ENCODE peak calls at places on chromosomes 5 and 9, in ten cellular contexts. One of them, this sample, is unnamed.
A peak's percentile ranks its signal among the peaks of the same experiment; 100 is the strongest.

GRCh38 chr5:111143910-111144309 is 51.8 kb downstream of the WDR36 start:
- DNase-seq in aorta: peak; percentile 84
- DNase-seq in CD8-positive, alpha-beta T cell: no peak
- DNase-seq in breast epithelium: no peak
- DNase-seq in WERI-Rb-1: no peak
- DNase-seq in SK-N-SH: no peak
- DNase-seq in GM23338: no peak
- DNase-seq in ovary: peak; percentile 88
- DNase-seq in tibial artery: no peak
- DNase-seq in CD8-positive, alpha-beta memory T cell: no peak
- DNase-seq in this sample: no peak

GRCh38 chr5:55694152-55694830 is 17.8 kb downstream of the SLC38A9 start:
- DNase-seq in aorta: no peak
- DNase-seq in CD8-positive, alpha-beta T cell: no peak
- DNase-seq in breast epithelium: no peak
- DNase-seq in WERI-Rb-1: no peak
- DNase-seq in SK-N-SH: peak; percentile 21
- DNase-seq in GM23338: peak; percentile 75
- DNase-seq in ovary: no peak
- DNase-seq in tibial artery: no peak
- DNase-seq in CD8-positive, alpha-beta memory T cell: no peak
- DNase-seq in this sample: no peak

GRCh38 chr9:81829201-81829882 is 98.9 kb upstream of the SPATA31D4 start:
- DNase-seq in aorta: no peak
- DNase-seq in CD8-positive, alpha-beta T cell: no peak
- DNase-seq in breast epithelium: no peak
- DNase-seq in WERI-Rb-1: no peak
- DNase-seq in SK-N-SH: no peak
- DNase-seq in GM23338: peak; percentile 49
- DNase-seq in ovary: peak; percentile 49
- DNase-seq in tibial artery: no peak
- DNase-seq in CD8-positive, alpha-beta memory T cell: no peak
- DNase-seq in this sample: no peak

GRCh38 chr5:124659798-124660197 is 86.6 kb downstream of the ZNF608 start:
- DNase-seq in aorta: no peak
- DNase-seq in CD8-positive, alpha-beta T cell: no peak
- DNase-seq in breast epithelium: no peak
- DNase-seq in WERI-Rb-1: no peak
- DNase-seq in SK-N-SH: no peak
- DNase-seq in GM23338: peak; percentile 21
- DNase-seq in ovary: no peak
- DNase-seq in tibial artery: no peak
- DNase-seq in CD8-positive, alpha-beta memory T cell: no peak
- DNase-seq in this sample: no peak

GRCh38 chr9:12968093-12968492 is 193.3 kb downstream of the LURAP1L start:
- DNase-seq in aorta: no peak
- DNase-seq in CD8-positive, alpha-beta T cell: no peak
- DNase-seq in breast epithelium: no peak
- DNase-seq in WERI-Rb-1: no peak
- DNase-seq in SK-N-SH: no peak
- DNase-seq in GM23338: no peak
- DNase-seq in ovary: no peak
- DNase-seq in tibial artery: no peak
- DNase-seq in CD8-positive, alpha-beta memory T cell: no peak
- DNase-seq in this sample: no peak

GRCh38 chr5:154485850-154486426 is 7.9 kb upstream of the HAND1 start:
- DNase-seq in aorta: no peak
- DNase-seq in CD8-positive, alpha-beta T cell: no peak
- DNase-seq in breast epithelium: no peak
- DNase-seq in WERI-Rb-1: no peak
- DNase-seq in SK-N-SH: peak; percentile 63
- DNase-seq in GM23338: no peak
- DNase-seq in ovary: no peak
- DNase-seq in tibial artery: no peak
- DNase-seq in CD8-positive, alpha-beta memory T cell: no peak
- DNase-seq in this sample: no peak

GRCh38 chr9:70161414-70161732 is 97.4 kb upstream of the SMC5 start:
- DNase-seq in aorta: no peak
- DNase-seq in CD8-positive, alpha-beta T cell: no peak
- DNase-seq in breast epithelium: no peak
- DNase-seq in WERI-Rb-1: no peak
- DNase-seq in SK-N-SH: no peak
- DNase-seq in GM23338: no peak
- DNase-seq in ovary: no peak
- DNase-seq in tibial artery: no peak
- DNase-seq in CD8-positive, alpha-beta memory T cell: no peak
- DNase-seq in this sample: no peak

GRCh38 chr9:124849801-124850200 is 3.5 kb upstream of the WDR38 start:
- DNase-seq in aorta: no peak
- DNase-seq in CD8-positive, alpha-beta T cell: no peak
- DNase-seq in breast epithelium: no peak
- DNase-seq in WERI-Rb-1: no peak
- DNase-seq in SK-N-SH: no peak
- DNase-seq in GM23338: no peak
- DNase-seq in ovary: no peak
- DNase-seq in tibial artery: no peak
- DNase-seq in CD8-positive, alpha-beta memory T cell: no peak
- DNase-seq in this sample: no peak

GRCh38 chr9:73042155-73042554 is 89.3 kb upstream of the ALDH1A1 start:
- DNase-seq in aorta: no peak
- DNase-seq in CD8-positive, alpha-beta T cell: no peak
- DNase-seq in breast epithelium: no peak
- DNase-seq in WERI-Rb-1: no peak
- DNase-seq in SK-N-SH: no peak
- DNase-seq in GM23338: no peak
- DNase-seq in ovary: no peak
- DNase-seq in tibial artery: no peak
- DNase-seq in CD8-positive, alpha-beta memory T cell: no peak
- DNase-seq in this sample: no peak

GRCh38 chr9:571745-572144 is 269.8 kb upstream of the DMRT1 start:
- DNase-seq in aorta: no peak
- DNase-seq in CD8-positive, alpha-beta T cell: no peak
- DNase-seq in breast epithelium: no peak
- DNase-seq in WERI-Rb-1: no peak
- DNase-seq in SK-N-SH: no peak
- DNase-seq in GM23338: no peak
- DNase-seq in ovary: no peak
- DNase-seq in tibial artery: no peak
- DNase-seq in CD8-positive, alpha-beta memory T cell: no peak
- DNase-seq in this sample: no peak

GRCh38 chr9:89315482-89315881 is 2.8 kb upstream of the SECISBP2 start:
- DNase-seq in aorta: no peak
- DNase-seq in CD8-positive, alpha-beta T cell: no peak
- DNase-seq in breast epithelium: no peak
- DNase-seq in WERI-Rb-1: no peak
- DNase-seq in SK-N-SH: no peak
- DNase-seq in GM23338: no peak
- DNase-seq in ovary: no peak
- DNase-seq in tibial artery: no peak
- DNase-seq in CD8-positive, alpha-beta memory T cell: no peak
- DNase-seq in this sample: no peak

GRCh38 chr5:33311893-33312292 is 128.9 kb upstream of the TARS1 start:
- DNase-seq in aorta: no peak
- DNase-seq in CD8-positive, alpha-beta T cell: no peak
- DNase-seq in breast epithelium: no peak
- DNase-seq in WERI-Rb-1: no peak
- DNase-seq in SK-N-SH: no peak
- DNase-seq in GM23338: no peak
- DNase-seq in ovary: no peak
- DNase-seq in tibial artery: no peak
- DNase-seq in CD8-positive, alpha-beta memory T cell: no peak
- DNase-seq in this sample: no peak

GRCh38 chr5:132380741-132381140 is 11.2 kb downstream of the SLC22A5 start:
- DNase-seq in aorta: no peak
- DNase-seq in CD8-positive, alpha-beta T cell: no peak
- DNase-seq in breast epithelium: no peak
- DNase-seq in WERI-Rb-1: peak; percentile 61
- DNase-seq in SK-N-SH: no peak
- DNase-seq in GM23338: no peak
- DNase-seq in ovary: no peak
- DNase-seq in tibial artery: no peak
- DNase-seq in CD8-positive, alpha-beta memory T cell: no peak
- DNase-seq in this sample: no peak

GRCh38 chr5:91048073-91048472 is 335.0 kb downstream of the ARRDC3 start:
- DNase-seq in aorta: no peak
- DNase-seq in CD8-positive, alpha-beta T cell: no peak
- DNase-seq in breast epithelium: no peak
- DNase-seq in WERI-Rb-1: no peak
- DNase-seq in SK-N-SH: no peak
- DNase-seq in GM23338: no peak
- DNase-seq in ovary: no peak
- DNase-seq in tibial artery: no peak
- DNase-seq in CD8-positive, alpha-beta memory T cell: no peak
- DNase-seq in this sample: peak; percentile 12

GRCh38 chr5:122366501-122366900 is 54.5 kb downstream of the SNCAIP start:
- DNase-seq in aorta: no peak
- DNase-seq in CD8-positive, alpha-beta T cell: no peak
- DNase-seq in breast epithelium: no peak
- DNase-seq in WERI-Rb-1: no peak
- DNase-seq in SK-N-SH: no peak
- DNase-seq in GM23338: no peak
- DNase-seq in ovary: no peak
- DNase-seq in tibial artery: no peak
- DNase-seq in CD8-positive, alpha-beta memory T cell: no peak
- DNase-seq in this sample: no peak

GRCh38 chr9:4793412-4794005 is 765 bp downstream of the RCL1 start:
- DNase-seq in aorta: no peak
- DNase-seq in CD8-positive, alpha-beta T cell: no peak
- DNase-seq in breast epithelium: no peak
- DNase-seq in WERI-Rb-1: no peak
- DNase-seq in SK-N-SH: no peak
- DNase-seq in GM23338: no peak
- DNase-seq in ovary: no peak
- DNase-seq in tibial artery: no peak
- DNase-seq in CD8-positive, alpha-beta memory T cell: no peak
- DNase-seq in this sample: peak; percentile 61

GRCh38 chr9:115672477-115673316 is 480.9 kb upstream of the PAPPA start:
- DNase-seq in aorta: no peak
- DNase-seq in CD8-positive, alpha-beta T cell: no peak
- DNase-seq in breast epithelium: no peak
- DNase-seq in WERI-Rb-1: no peak
- DNase-seq in SK-N-SH: no peak
- DNase-seq in GM23338: peak; percentile 10
- DNase-seq in ovary: no peak
- DNase-seq in tibial artery: no peak
- DNase-seq in CD8-positive, alpha-beta memory T cell: no peak
- DNase-seq in this sample: no peak

GRCh38 chr9:110835404-110835803 is 166.8 kb downstream of the MUSK start:
- DNase-seq in aorta: no peak
- DNase-seq in CD8-positive, alpha-beta T cell: no peak
- DNase-seq in breast epithelium: no peak
- DNase-seq in WERI-Rb-1: no peak
- DNase-seq in SK-N-SH: no peak
- DNase-seq in GM23338: peak; percentile 25
- DNase-seq in ovary: no peak
- DNase-seq in tibial artery: no peak
- DNase-seq in CD8-positive, alpha-beta memory T cell: no peak
- DNase-seq in this sample: no peak

GRCh38 chr9:15357050-15357653 is 50.1 kb upstream of the TTC39B start:
- DNase-seq in aorta: no peak
- DNase-seq in CD8-positive, alpha-beta T cell: peak; percentile 30
- DNase-seq in breast epithelium: no peak
- DNase-seq in WERI-Rb-1: peak; percentile 13
- DNase-seq in SK-N-SH: no peak
- DNase-seq in GM23338: peak; percentile 64
- DNase-seq in ovary: no peak
- DNase-seq in tibial artery: no peak
- DNase-seq in CD8-positive, alpha-beta memory T cell: peak; percentile 34
- DNase-seq in this sample: no peak

GRCh38 chr5:173762930-173763329 is 125.2 kb upstream of the CPEB4 start:
- DNase-seq in aorta: no peak
- DNase-seq in CD8-positive, alpha-beta T cell: no peak
- DNase-seq in breast epithelium: no peak
- DNase-seq in WERI-Rb-1: no peak
- DNase-seq in SK-N-SH: no peak
- DNase-seq in GM23338: no peak
- DNase-seq in ovary: no peak
- DNase-seq in tibial artery: no peak
- DNase-seq in CD8-positive, alpha-beta memory T cell: no peak
- DNase-seq in this sample: no peak
- H3K4me3 ChIP-seq in aorta: no peak overlapping the region
- H3K4me3 ChIP-seq in CD8-positive, alpha-beta T cell: no peak overlapping the region
- H3K4me3 ChIP-seq in breast epithelium: no peak overlapping the region
- H3K4me3 ChIP-seq in WERI-Rb-1: no peak overlapping the region
- H3K4me3 ChIP-seq in SK-N-SH: no peak overlapping the region
- H3K4me3 ChIP-seq in GM23338: no peak overlapping the region
- H3K4me3 ChIP-seq in ovary: no peak overlapping the region
- H3K4me3 ChIP-seq in tibial artery: no peak overlapping the region
- H3K4me3 ChIP-seq in CD8-positive, alpha-beta memory T cell: no peak overlapping the region
- H3K4me3 ChIP-seq in this sample: no peak overlapping the region

DNA sequence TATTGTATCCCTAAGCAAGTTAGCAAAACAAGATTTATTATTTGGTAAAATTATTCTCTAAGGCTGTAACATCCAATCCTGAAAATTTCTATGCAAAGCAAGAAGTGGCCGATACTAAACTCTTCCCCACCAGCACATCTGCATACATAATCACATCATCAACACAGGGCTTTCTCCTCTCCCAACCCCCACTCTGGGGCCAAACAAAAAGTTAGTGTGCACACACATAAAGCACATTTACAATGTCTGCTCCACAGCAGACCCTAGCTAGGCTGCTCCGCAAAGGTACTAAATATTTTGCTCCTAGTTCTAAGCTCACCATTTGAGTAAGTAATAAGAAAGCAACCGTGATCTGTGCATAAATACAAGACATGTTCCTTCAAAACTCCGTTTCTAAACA is 3.6 kb downstream of the RNF130 start:
- DNase-seq in aorta: no peak
- DNase-seq in CD8-positive, alpha-beta T cell: no peak
- DNase-seq in breast epithelium: no peak
- DNase-seq in WERI-Rb-1: no peak
- DNase-seq in SK-N-SH: no peak
- DNase-seq in GM23338: no peak
- DNase-seq in ovary: no peak
- DNase-seq in tibial artery: no peak
- DNase-seq in CD8-positive, alpha-beta memory T cell: no peak
- DNase-seq in this sample: no peak
- H3K27ac ChIP-seq in aorta: no peak overlapping the region
- H3K27ac ChIP-seq in CD8-positive, alpha-beta T cell: no peak overlapping the region
- H3K27ac ChIP-seq in breast epithelium: no peak overlapping the region
- H3K27ac ChIP-seq in WERI-Rb-1: peak overlapping the region; percentile 97
- H3K27ac ChIP-seq in SK-N-SH: no peak overlapping the region
- H3K27ac ChIP-seq in GM23338: no peak overlapping the region
- H3K27ac ChIP-seq in ovary: no peak overlapping the region
- H3K27ac ChIP-seq in tibial artery: no peak overlapping the region
- H3K27ac ChIP-seq in CD8-positive, alpha-beta memory T cell: no peak overlapping the region
- H3K27ac ChIP-seq in this sample: no peak overlapping the region

GRCh38 chr5:175170899-175171298 is 273.1 kb downstream of the DRD1 start:
- DNase-seq in aorta: no peak
- DNase-seq in CD8-positive, alpha-beta T cell: no peak
- DNase-seq in breast epithelium: no peak
- DNase-seq in WERI-Rb-1: no peak
- DNase-seq in SK-N-SH: no peak
- DNase-seq in GM23338: no peak
- DNase-seq in ovary: no peak
- DNase-seq in tibial artery: no peak
- DNase-seq in CD8-positive, alpha-beta memory T cell: no peak
- DNase-seq in this sample: no peak
- H3K4me3 ChIP-seq in aorta: no peak overlapping the region
- H3K4me3 ChIP-seq in CD8-positive, alpha-beta T cell: no peak overlapping the region
- H3K4me3 ChIP-seq in breast epithelium: no peak overlapping the region
- H3K4me3 ChIP-seq in WERI-Rb-1: no peak overlapping the region
- H3K4me3 ChIP-seq in SK-N-SH: no peak overlapping the region
- H3K4me3 ChIP-seq in GM23338: no peak overlapping the region
- H3K4me3 ChIP-seq in ovary: no peak overlapping the region
- H3K4me3 ChIP-seq in tibial artery: no peak overlapping the region
- H3K4me3 ChIP-seq in CD8-positive, alpha-beta memory T cell: no peak overlapping the region
- H3K4me3 ChIP-seq in this sample: no peak overlapping the region

GRCh38 chr5:135126688-135127603 is 92.9 kb upstream of the PITX1 start:
- DNase-seq in aorta: peak; percentile 39
- DNase-seq in CD8-positive, alpha-beta T cell: no peak
- DNase-seq in breast epithelium: no peak
- DNase-seq in WERI-Rb-1: no peak
- DNase-seq in SK-N-SH: peak; percentile 62
- DNase-seq in GM23338: no peak
- DNase-seq in ovary: no peak
- DNase-seq in tibial artery: no peak
- DNase-seq in CD8-positive, alpha-beta memory T cell: no peak
- DNase-seq in this sample: no peak
- H3K27ac ChIP-seq in aorta: no peak overlapping the region
- H3K27ac ChIP-seq in CD8-positive, alpha-beta T cell: no peak overlapping the region
- H3K27ac ChIP-seq in breast epithelium: no peak overlapping the region
- H3K27ac ChIP-seq in WERI-Rb-1: no peak overlapping the region
- H3K27ac ChIP-seq in SK-N-SH: peak overlapping the region; percentile 76
- H3K27ac ChIP-seq in GM23338: no peak overlapping the region
- H3K27ac ChIP-seq in ovary: no peak overlapping the region
- H3K27ac ChIP-seq in tibial artery: no peak overlapping the region
- H3K27ac ChIP-seq in CD8-positive, alpha-beta memory T cell: no peak overlapping the region
- H3K27ac ChIP-seq in this sample: no peak overlapping the region